ENCODE peak calls at places on chromosomes 7 and 10, in seven cellular contexts. P is lower lobe of right lung, T is AG04450, X is left ventricle myocardium inferior, F is spleen, Q is NB4, E is stomach. C is an unnamed sample.

GRCh38 chr10:125392140-125392539 is 231.8 kb upstream of the CTBP2 start:
- DNase-seq in P (no peak), T (no peak), X (no peak), F (no peak), Q (no peak), E (no peak), C (no peak)

GRCh38 chr7:114082934-114083647 is 164.3 kb upstream of the PPP1R3A start:
- DNase-seq in P (peak), T (no peak), X (peak), F (peak), Q (no peak), E (no peak), C (no peak)

GRCh38 chr10:21498977-21499376 is 26.5 kb downstream of the SKIDA1 start:
- DNase-seq in P (no peak), T (no peak), X (no peak), F (no peak), Q (no peak), E (no peak), C (no peak)

GRCh38 chr10:18140149-18140956 is at the start of gene CACNB2:
- DNase-seq in P (peak), T (no peak), X (peak), F (no peak), Q (no peak), E (no peak), C (peak)

GRCh38 chr7:80488406-80488805 is 23.5 kb downstream of the GNAT3 start:
- DNase-seq in P (no peak), T (no peak), X (no peak), F (no peak), Q (peak), E (no peak), C (peak)

GRCh38 chr7:91242097-91242846 is 22.0 kb upstream of the FZD1 start:
- DNase-seq in P (no peak), T (no peak), X (no peak), F (no peak), Q (peak), E (no peak), C (peak)

GRCh38 chr7:44216521-44217030 is 15.8 kb downstream of the YKT6 start:
- DNase-seq in P (no peak), T (no peak), X (peak), F (peak), Q (no peak), E (no peak), C (no peak)

GRCh38 chr10:112675560-112676083 is 228.6 kb downstream of the VTI1A start:
- DNase-seq in P (no peak), T (no peak), X (no peak), F (no peak), Q (no peak), E (no peak), C (no peak)

GRCh38 chr7:7761340-7761973 is 43.0 kb upstream of the RPA3 start:
- DNase-seq in P (no peak), T (no peak), X (no peak), F (no peak), Q (peak), E (no peak), C (peak)
- H3K4me3 ChIP-seq in P (peak), T (no peak), X (peak), F (peak), Q (no peak), E (peak), C (peak)

GRCh38 chr7:99992330-99993037 is 16.7 kb upstream of the AZGP1 start:
- DNase-seq in P (no peak), T (no peak), X (no peak), F (peak), Q (no peak), E (no peak), C (no peak)

GRCh38 chr7:99997545-99998137 is 17.8 kb upstream of the ZKSCAN1 start:
- DNase-seq in P (peak), T (no peak), X (peak), F (peak), Q (no peak), E (peak), C (peak)

GRCh38 chr7:100000239-100000638 is 15.2 kb upstream of the ZKSCAN1 start:
- DNase-seq in P (no peak), T (no peak), X (no peak), F (peak), Q (no peak), E (no peak), C (no peak)

GRCh38 chr7:99994819-99995218 is 19.0 kb upstream of the AZGP1 start:
- DNase-seq in P (no peak), T (no peak), X (no peak), F (no peak), Q (no peak), E (no peak), C (no peak)

DNA sequence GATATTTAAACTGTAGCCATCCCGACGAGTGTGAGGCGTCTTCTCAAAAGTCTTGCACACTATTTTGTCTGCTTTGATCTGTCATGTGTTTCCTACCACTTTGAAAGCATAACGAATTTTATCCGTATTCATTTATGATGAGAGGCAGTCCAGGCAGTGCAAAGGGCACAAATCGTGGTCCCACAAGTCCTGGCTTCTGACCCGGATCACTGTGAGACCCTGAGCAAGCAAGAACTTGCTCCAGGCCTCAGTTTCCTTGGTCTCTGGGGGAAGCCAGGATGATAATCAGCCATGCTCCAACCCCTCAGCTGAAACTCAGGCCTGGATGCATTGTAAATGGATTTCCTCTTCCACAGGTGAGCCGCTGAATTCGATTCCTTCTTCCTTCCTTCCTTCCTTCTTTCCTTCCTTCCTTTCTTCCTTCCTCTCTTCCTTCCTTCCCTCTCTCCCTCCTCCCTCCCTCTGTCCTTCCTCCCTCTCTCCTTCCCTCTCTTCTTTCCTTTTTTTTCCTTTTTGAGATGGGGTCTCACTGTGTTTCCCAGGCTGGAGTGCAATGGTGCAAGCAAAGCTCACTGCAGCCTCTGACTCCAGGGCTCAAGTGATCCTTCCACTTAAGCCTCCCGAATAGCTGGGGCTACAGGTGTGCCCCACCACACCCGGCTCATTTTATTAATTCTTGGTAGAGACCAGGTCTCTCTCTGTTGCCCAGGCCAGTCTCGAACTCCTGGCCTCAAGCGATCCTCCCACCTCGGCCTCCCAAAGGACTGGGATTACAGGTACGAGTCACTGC is 18.4 kb upstream of the ZKSCAN1 start:
- DNase-seq in P (no peak), T (no peak), X (no peak), F (peak), Q (no peak), E (no peak), C (no peak)
- H3K4me3 ChIP-seq in P (peak), T (no peak), X (peak), F (peak), Q (no peak), E (peak), C (peak)

GRCh38 chr10:131933695-131934086 is 32.9 kb downstream of the PPP2R2D start:
- DNase-seq in P (no peak), T (no peak), X (no peak), F (no peak), Q (no peak), E (no peak), C (no peak)

GRCh38 chr10:131930150-131930549 is 29.3 kb downstream of the PPP2R2D start:
- DNase-seq in P (no peak), T (no peak), X (no peak), F (peak), Q (no peak), E (peak), C (no peak)

GRCh38 chr10:131933016-131933694 is 32.3 kb downstream of the PPP2R2D start:
- DNase-seq in P (no peak), T (no peak), X (no peak), F (peak), Q (peak), E (no peak), C (no peak)

GRCh38 chr10:131930586-131931330 is 29.9 kb downstream of the PPP2R2D start:
- DNase-seq in P (no peak), T (no peak), X (no peak), F (peak), Q (no peak), E (no peak), C (no peak)

DNA sequence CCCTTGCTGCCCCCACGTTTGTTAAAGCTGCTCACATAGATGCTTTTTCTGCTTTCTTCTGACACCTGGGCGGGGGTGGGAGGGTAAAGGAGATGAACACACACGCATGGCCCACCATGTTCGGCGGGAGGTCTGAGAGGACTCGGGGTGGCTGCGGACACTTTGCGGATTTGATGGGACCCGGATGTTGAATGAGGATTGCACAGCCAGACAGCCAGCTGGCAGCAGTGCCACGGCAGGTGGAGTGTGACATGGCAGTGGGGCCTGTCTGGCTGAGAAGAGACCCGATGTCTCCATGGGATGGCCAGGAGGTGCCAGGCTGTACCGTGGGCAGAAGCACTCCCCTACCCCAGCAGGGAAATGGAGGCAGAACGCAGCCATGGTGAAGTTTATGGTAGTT is 31.2 kb downstream of the PPP2R2D start:
- DNase-seq in P (no peak), T (no peak), X (no peak), F (peak), Q (no peak), E (peak), C (no peak)
- H3K4me3 ChIP-seq in P (no peak), T (no peak), X (no peak), F (no peak), Q (no peak), E (no peak), C (no peak)

GRCh38 chr10:35608317-35608672 is 3.2 kb downstream of the GJD4 start:
- DNase-seq in P (no peak), T (no peak), X (no peak), F (no peak), Q (no peak), E (no peak), C (no peak)
- H3K4me3 ChIP-seq in P (peak), T (no peak), X (peak), F (peak), Q (no peak), E (peak), C (peak)

GRCh38 chr10:43272030-43272429 is 5.2 kb upstream of the RASGEF1A start:
- DNase-seq in P (no peak), T (no peak), X (no peak), F (no peak), Q (no peak), E (no peak), C (no peak)

GRCh38 chr10:43264987-43265798 is 1.7 kb downstream of the RASGEF1A start:
- DNase-seq in P (no peak), T (no peak), X (no peak), F (no peak), Q (no peak), E (peak), C (no peak)

GRCh38 chr10:43267811-43268210 is 946 bp upstream of the RASGEF1A start:
- DNase-seq in P (no peak), T (no peak), X (no peak), F (no peak), Q (no peak), E (no peak), C (no peak)

GRCh38 chr10:43265799-43266721 is 805 bp downstream of the RASGEF1A start:
- DNase-seq in P (peak), T (no peak), X (no peak), F (peak), Q (peak), E (peak), C (no peak)

GRCh38 chr10:43268491-43268890 is 1.6 kb upstream of the RASGEF1A start:
- DNase-seq in P (no peak), T (no peak), X (no peak), F (no peak), Q (no peak), E (no peak), C (no peak)
- H3K4me3 ChIP-seq in P (no peak), T (no peak), X (no peak), F (no peak), Q (no peak), E (no peak), C (no peak)

DNA sequence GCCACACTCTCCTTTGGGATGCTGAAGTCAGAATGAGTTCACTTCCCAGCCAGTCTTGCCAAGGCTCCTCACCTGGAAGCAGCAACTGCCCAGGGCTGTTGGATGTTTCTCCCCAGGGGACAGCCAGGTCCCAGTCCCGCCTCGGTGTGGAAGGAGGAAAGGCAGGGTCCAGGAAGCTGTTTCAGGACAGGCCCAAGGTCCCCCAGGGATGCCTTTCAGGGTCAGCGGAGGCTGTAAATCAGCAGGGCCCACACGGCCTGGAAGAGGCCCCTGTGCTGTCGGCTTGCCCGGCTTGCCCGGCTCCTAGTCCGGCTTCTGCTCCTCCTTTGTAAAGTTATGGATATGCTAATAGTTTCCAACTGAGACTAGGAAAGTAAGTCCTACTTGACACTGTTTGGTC is 10.3 kb downstream of the IKZF1 start:
- DNase-seq in P (no peak), T (no peak), X (no peak), F (no peak), Q (no peak), E (no peak), C (no peak)
- H3K4me3 ChIP-seq in P (peak), T (no peak), X (no peak), F (no peak), Q (no peak), E (no peak), C (no peak)